ENCODE peak calls at places on chromosomes 16 and 17, in six cellular contexts. Z is GM23338, R is SK-N-MC, F is transverse colon, L is HCT116, E is sigmoid colon. O is an unnamed sample.

GRCh38 chr17:44353656-44354331 is 8.7 kb downstream of the GRN start:
- DNase-seq in F (peak), L (no peak), R (no peak), Z (peak), E (no peak), O (peak)

GRCh38 chr16:80198265-80198994 is 342.4 kb upstream of the DYNLRB2 start:
- DNase-seq in Z (no peak), R (no peak), E (no peak), F (no peak), L (no peak), O (no peak)

GRCh38 chr16:49278944-49279725 is 2.5 kb downstream of the CBLN1 start:
- DNase-seq in F (no peak), E (no peak), L (no peak), Z (peak), R (no peak), O (no peak)

GRCh38 chr16:53504665-53505064 is 1.7 kb upstream of the AKTIP start:
- DNase-seq in Z (no peak), R (no peak), E (no peak), F (no peak), L (no peak), O (no peak)

GRCh38 chr17:57665696-57666095 is 79.4 kb downstream of the CCDC182 start:
- DNase-seq in R (no peak), F (no peak), Z (peak), E (peak), L (no peak), O (peak)

GRCh38 chr17:13415877-13416416 is 185.8 kb downstream of the HS3ST3A1 start:
- DNase-seq in E (no peak), R (no peak), L (peak), F (peak), Z (no peak), O (no peak)

GRCh38 chr17:28997811-28998210 is 8.0 kb downstream of the SEZ6 start:
- DNase-seq in E (no peak), F (no peak), R (no peak), L (no peak), Z (no peak), O (no peak)

GRCh38 chr17:79017546-79017945 is 6.4 kb upstream of the C1QTNF1 start:
- DNase-seq in Z (peak), L (no peak), F (no peak), R (no peak), E (peak), O (no peak)

GRCh38 chr17:9090641-9091096 is 69.4 kb downstream of the NTN1 start:
- DNase-seq in L (no peak), F (no peak), E (peak), Z (no peak), R (no peak), O (no peak)

GRCh38 chr16:89981414-89981813 is 32.9 kb downstream of the DEF8 start:
- DNase-seq in Z (no peak), E (no peak), F (no peak), L (no peak), R (no peak), O (no peak)

GRCh38 chr17:9219631-9220415 is 198.5 kb downstream of the NTN1 start:
- DNase-seq in R (no peak), Z (no peak), E (no peak), F (no peak), L (no peak), O (no peak)

GRCh38 chr16:77807-78443 is at the start of gene MPG:
- DNase-seq in Z (peak), E (peak), R (no peak), F (peak), L (no peak), O (peak)

GRCh38 chr17:48162946-48163506 is 55.5 kb downstream of the SNX11 start:
- DNase-seq in E (no peak), F (peak), Z (no peak), R (peak), L (no peak), O (no peak)

GRCh38 chr16:69620564-69620963 is 54.8 kb downstream of the NFAT5 start:
- DNase-seq in R (peak), Z (no peak), L (no peak), F (no peak), E (no peak), O (no peak)

GRCh38 chr17:2689411-2690164 is 22.0 kb downstream of the CLUH start:
- DNase-seq in E (peak), R (no peak), L (no peak), Z (no peak), F (no peak), O (no peak)

GRCh38 chr16:53089434-53090270 is 34.9 kb downstream of the CHD9 start:
- DNase-seq in R (no peak), F (no peak), E (peak), Z (peak), L (no peak), O (no peak)

GRCh38 chr16:16108759-16109158 is 114.5 kb downstream of the ABCC6 start:
- DNase-seq in F (no peak), E (no peak), R (no peak), L (no peak), Z (peak), O (no peak)

GRCh38 chr17:75611746-75612437 is 21.3 kb upstream of the SMIM5 start:
- DNase-seq in E (no peak), R (no peak), L (no peak), Z (no peak), F (peak), O (no peak)

GRCh38 chr16:75588716-75589115 is 22.5 kb downstream of the GABARAPL2 start:
- DNase-seq in Z (no peak), E (no peak), R (no peak), F (no peak), L (no peak), O (no peak)

GRCh38 chr17:82231562-82232321 is 2.9 kb downstream of the SLC16A3 start:
- DNase-seq in E (peak), L (no peak), R (no peak), Z (peak), F (peak), O (peak)

GRCh38 chr16:50879873-50880695 is 138.2 kb downstream of the CYLD start:
- DNase-seq in Z (peak), R (no peak), E (no peak), L (no peak), F (no peak), O (no peak)

GRCh38 chr17:9643611-9644010 is 1.7 kb upstream of the USP43 start:
- DNase-seq in R (no peak), L (no peak), E (no peak), F (no peak), Z (no peak), O (no peak)

GRCh38 chr17:17807440-17807839 is 29.3 kb downstream of the SREBF1 start:
- DNase-seq in R (no peak), F (no peak), Z (no peak), L (no peak), E (no peak), O (no peak)

GRCh38 chr17:17808706-17809432 is 27.9 kb downstream of the SREBF1 start:
- DNase-seq in Z (no peak), R (no peak), F (no peak), L (no peak), E (peak), O (no peak)

GRCh38 chr17:17810374-17811248 is 26.2 kb downstream of the SREBF1 start:
- DNase-seq in Z (peak), R (no peak), E (no peak), L (no peak), F (no peak), O (no peak)

GRCh38 chr17:17811381-17812210 is 25.2 kb downstream of the SREBF1 start:
- DNase-seq in E (no peak), R (no peak), F (no peak), Z (no peak), L (no peak), O (no peak)

GRCh38 chr17:17809527-17810373 is 27.0 kb downstream of the SREBF1 start:
- DNase-seq in E (peak), L (no peak), Z (peak), F (no peak), R (no peak), O (no peak)
- H3K27ac ChIP-seq in E (peak), L (peak), Z (no peak), F (peak), R (peak), O (peak)

DNA sequence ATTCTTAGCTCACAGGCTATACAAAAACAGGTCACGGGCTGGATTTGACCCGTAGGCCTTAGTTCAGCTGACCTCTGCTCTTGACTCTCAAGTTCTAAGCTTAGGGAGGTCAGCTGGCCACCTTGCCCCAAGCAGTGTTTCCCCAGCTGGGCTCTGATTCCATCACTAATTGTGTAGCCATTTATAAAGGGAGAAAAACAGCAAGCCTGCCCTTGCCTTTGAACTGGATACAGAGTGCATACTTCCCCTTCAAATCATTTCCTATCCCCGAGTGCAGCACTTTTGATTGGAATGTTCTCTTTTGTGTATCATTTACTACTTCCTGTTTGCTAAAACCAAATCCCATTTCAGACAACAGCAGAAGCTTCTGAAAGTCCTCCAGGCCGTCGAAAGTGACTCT is 153.6 kb downstream of the KATNIP start:
- DNase-seq in F (no peak), L (no peak), E (peak), Z (no peak), R (peak), O (peak)
- TF ChIP-seq POLR2AphosphoS5 in F (no peak), L (no peak), E (no peak), Z (no peak), R (no peak), O (no peak)

GRCh38 chr17:63928172-63928666 is 3.9 kb downstream of the CD79B start:
- DNase-seq in L (no peak), Z (no peak), R (no peak), F (no peak), E (no peak), O (no peak)

GRCh38 chr17:63928966-63929695 is 3.0 kb downstream of the CD79B start:
- DNase-seq in R (no peak), E (no peak), F (no peak), L (no peak), Z (no peak), O (no peak)

GRCh38 chr17:63925615-63926014 is 6.5 kb downstream of the CD79B start:
- DNase-seq in Z (no peak), L (no peak), R (no peak), F (no peak), E (no peak), O (no peak)

GRCh38 chr17:63927464-63928171 is 4.5 kb downstream of the CD79B start:
- DNase-seq in F (no peak), E (no peak), R (no peak), L (no peak), Z (no peak), O (no peak)

DNA sequence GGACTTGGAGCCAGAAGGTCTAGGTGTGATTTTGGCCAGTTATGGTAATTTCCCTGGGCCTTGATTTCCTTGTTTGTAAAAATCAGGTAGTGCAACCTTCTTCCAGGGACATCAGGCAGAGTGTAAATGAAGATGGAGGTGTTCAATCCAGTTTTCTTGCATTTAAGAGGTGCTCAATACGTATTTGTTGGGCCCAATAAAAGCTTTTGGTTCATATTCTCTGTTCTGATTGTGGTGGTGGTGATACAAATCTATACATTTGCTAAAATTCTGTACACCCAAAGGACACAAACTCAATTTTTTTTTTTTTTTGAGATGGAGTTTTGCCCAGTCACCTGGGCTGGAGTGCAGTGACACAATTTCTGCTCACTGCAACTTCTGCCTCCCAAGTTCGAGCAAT is 6.0 kb downstream of the CD79B start:
- DNase-seq in R (no peak), F (no peak), E (no peak), Z (no peak), L (no peak), O (no peak)
- H3K27ac ChIP-seq in R (no peak), F (no peak), E (no peak), Z (no peak), L (no peak), O (no peak)

GRCh38 chr17:10772425-10773380 is 31.2 kb downstream of the TMEM238L start:
- DNase-seq in F (peak), R (no peak), E (peak), Z (peak), L (peak), O (peak)
- TF ChIP-seq POLR2AphosphoS5 in F (no peak), R (no peak), E (no peak), Z (no peak), L (no peak), O (no peak)

GRCh38 chr16:23944381-23944780 is 108.6 kb downstream of the PRKCB start:
- DNase-seq in L (no peak), R (no peak), Z (no peak), E (no peak), F (no peak), O (no peak)
- H3K27ac ChIP-seq in L (no peak), R (no peak), Z (no peak), E (no peak), F (no peak), O (no peak)

GRCh38 chr17:3965123-3965800 is 1.0 kb upstream of the ATP2A3 start:
- DNase-seq in L (peak), F (peak), E (no peak), R (no peak), Z (peak), O (no peak)
- TF ChIP-seq POLR2AphosphoS5 in L (peak), F (peak), E (no peak), R (no peak), Z (peak), O (no peak)